ENCODE peak calls at places on chromosome 3, in ten cellular contexts. One of them, this sample, is unnamed.

GRCh38 chr3:134344560-134344959 is 29.7 kb downstream of the AMOTL2 start:
- DNase-seq in activated naive CD4-positive, alpha-beta T cell: no peak
- DNase-seq in NCI-H1417: no peak
- DNase-seq in stimulated activated CD4-positive, alpha-beta T cell treated with anti-CD3 and anti-CD28 coated beads, Interleukin-4, amount 100 ng/mL, for 24 hours: no peak
- DNase-seq in naive thymus-derived CD8-positive, alpha-beta T cell: no peak
- DNase-seq in AG08395: no peak
- DNase-seq in substantia nigra: no peak
- DNase-seq in WTC11: no peak
- DNase-seq in left lung: no peak
- DNase-seq in T-helper 1 cell: no peak
- DNase-seq in this sample: no peak

GRCh38 chr3:195587824-195588223 is 4.1 kb upstream of the APOD start:
- DNase-seq in activated naive CD4-positive, alpha-beta T cell: no peak
- DNase-seq in NCI-H1417: no peak
- DNase-seq in stimulated activated CD4-positive, alpha-beta T cell treated with anti-CD3 and anti-CD28 coated beads, Interleukin-4, amount 100 ng/mL, for 24 hours: no peak
- DNase-seq in naive thymus-derived CD8-positive, alpha-beta T cell: no peak
- DNase-seq in AG08395: no peak
- DNase-seq in substantia nigra: no peak
- DNase-seq in WTC11: no peak
- DNase-seq in left lung: no peak
- DNase-seq in T-helper 1 cell: no peak
- DNase-seq in this sample: no peak

GRCh38 chr3:149316427-149316826 is 17.0 kb downstream of the TM4SF18 start:
- DNase-seq in activated naive CD4-positive, alpha-beta T cell: no peak
- DNase-seq in NCI-H1417: no peak
- DNase-seq in stimulated activated CD4-positive, alpha-beta T cell treated with anti-CD3 and anti-CD28 coated beads, Interleukin-4, amount 100 ng/mL, for 24 hours: no peak
- DNase-seq in naive thymus-derived CD8-positive, alpha-beta T cell: no peak
- DNase-seq in AG08395: peak; percentile 12
- DNase-seq in substantia nigra: no peak
- DNase-seq in WTC11: no peak
- DNase-seq in left lung: no peak
- DNase-seq in T-helper 1 cell: no peak
- DNase-seq in this sample: no peak

GRCh38 chr3:32868719-32869512 is 51.1 kb downstream of the TRIM71 start:
- DNase-seq in activated naive CD4-positive, alpha-beta T cell: no peak
- DNase-seq in NCI-H1417: no peak
- DNase-seq in stimulated activated CD4-positive, alpha-beta T cell treated with anti-CD3 and anti-CD28 coated beads, Interleukin-4, amount 100 ng/mL, for 24 hours: no peak
- DNase-seq in naive thymus-derived CD8-positive, alpha-beta T cell: no peak
- DNase-seq in AG08395: no peak
- DNase-seq in substantia nigra: no peak
- DNase-seq in WTC11: no peak
- DNase-seq in left lung: no peak
- DNase-seq in T-helper 1 cell: no peak
- DNase-seq in this sample: no peak

GRCh38 chr3:4821975-4822374 is 157.3 kb upstream of the BHLHE40 start:
- DNase-seq in activated naive CD4-positive, alpha-beta T cell: peak; percentile 26
- DNase-seq in NCI-H1417: no peak
- DNase-seq in stimulated activated CD4-positive, alpha-beta T cell treated with anti-CD3 and anti-CD28 coated beads, Interleukin-4, amount 100 ng/mL, for 24 hours: peak; percentile 74
- DNase-seq in naive thymus-derived CD8-positive, alpha-beta T cell: peak; percentile 83
- DNase-seq in AG08395: no peak
- DNase-seq in substantia nigra: no peak
- DNase-seq in WTC11: no peak
- DNase-seq in left lung: no peak
- DNase-seq in T-helper 1 cell: peak; percentile 68
- DNase-seq in this sample: no peak

GRCh38 chr3:77370413-77370812 is 330.5 kb downstream of the ROBO2 start:
- DNase-seq in activated naive CD4-positive, alpha-beta T cell: no peak
- DNase-seq in NCI-H1417: no peak
- DNase-seq in stimulated activated CD4-positive, alpha-beta T cell treated with anti-CD3 and anti-CD28 coated beads, Interleukin-4, amount 100 ng/mL, for 24 hours: no peak
- DNase-seq in naive thymus-derived CD8-positive, alpha-beta T cell: no peak
- DNase-seq in AG08395: peak; percentile 64
- DNase-seq in substantia nigra: no peak
- DNase-seq in WTC11: no peak
- DNase-seq in left lung: no peak
- DNase-seq in T-helper 1 cell: no peak
- DNase-seq in this sample: peak; percentile 6

GRCh38 chr3:105513886-105514285 is 147.2 kb downstream of the ALCAM start:
- DNase-seq in activated naive CD4-positive, alpha-beta T cell: no peak
- DNase-seq in NCI-H1417: no peak
- DNase-seq in stimulated activated CD4-positive, alpha-beta T cell treated with anti-CD3 and anti-CD28 coated beads, Interleukin-4, amount 100 ng/mL, for 24 hours: no peak
- DNase-seq in naive thymus-derived CD8-positive, alpha-beta T cell: no peak
- DNase-seq in AG08395: no peak
- DNase-seq in substantia nigra: no peak
- DNase-seq in WTC11: no peak
- DNase-seq in left lung: no peak
- DNase-seq in T-helper 1 cell: no peak
- DNase-seq in this sample: no peak

GRCh38 chr3:134338201-134338512 is 36.1 kb downstream of the AMOTL2 start:
- DNase-seq in activated naive CD4-positive, alpha-beta T cell: no peak
- DNase-seq in NCI-H1417: no peak
- DNase-seq in stimulated activated CD4-positive, alpha-beta T cell treated with anti-CD3 and anti-CD28 coated beads, Interleukin-4, amount 100 ng/mL, for 24 hours: no peak
- DNase-seq in naive thymus-derived CD8-positive, alpha-beta T cell: no peak
- DNase-seq in AG08395: no peak
- DNase-seq in substantia nigra: no peak
- DNase-seq in WTC11: no peak
- DNase-seq in left lung: no peak
- DNase-seq in T-helper 1 cell: no peak
- DNase-seq in this sample: no peak

GRCh38 chr3:11607816-11608215 is 35.9 kb downstream of the VGLL4 start:
- DNase-seq in activated naive CD4-positive, alpha-beta T cell: no peak
- DNase-seq in NCI-H1417: no peak
- DNase-seq in stimulated activated CD4-positive, alpha-beta T cell treated with anti-CD3 and anti-CD28 coated beads, Interleukin-4, amount 100 ng/mL, for 24 hours: no peak
- DNase-seq in naive thymus-derived CD8-positive, alpha-beta T cell: no peak
- DNase-seq in AG08395: no peak
- DNase-seq in substantia nigra: no peak
- DNase-seq in WTC11: no peak
- DNase-seq in left lung: no peak
- DNase-seq in T-helper 1 cell: no peak
- DNase-seq in this sample: no peak

GRCh38 chr3:47661121-47661752 is 82.6 kb upstream of the CSPG5 start:
- DNase-seq in activated naive CD4-positive, alpha-beta T cell: no peak
- DNase-seq in NCI-H1417: no peak
- DNase-seq in stimulated activated CD4-positive, alpha-beta T cell treated with anti-CD3 and anti-CD28 coated beads, Interleukin-4, amount 100 ng/mL, for 24 hours: no peak
- DNase-seq in naive thymus-derived CD8-positive, alpha-beta T cell: no peak
- DNase-seq in AG08395: peak; percentile 70
- DNase-seq in substantia nigra: no peak
- DNase-seq in WTC11: no peak
- DNase-seq in left lung: no peak
- DNase-seq in T-helper 1 cell: no peak
- DNase-seq in this sample: no peak

This sample was measured in NCI-H1105 treated with DMSO at 0.1 percent for 48 hours.